ENCODE peak calls at places on chromosomes 16 and 17, in eight cellular contexts. I is B cell, P is activated T-cell treated with anti-CD3 and anti-CD28 coated beads for 24 hours, K is kidney tubule cell, J is hypothalamus, V is skeletal muscle cell, T is prostate gland, C is GDM1. Q is an unnamed sample.

GRCh38 chr17:49739662-49740271 is 24.2 kb downstream of the FAM117A start:
- DNase-seq in I (peak; percentile 98), V (no peak), P (peak; percentile 74), C (peak; percentile 85), T (peak; percentile 31), K (no peak), J (no peak), Q (peak; percentile 83)

GRCh38 chr17:55496094-55496881 is 15.0 kb downstream of the SMIM36 start:
- DNase-seq in T (no peak), P (no peak), V (peak; percentile 44), C (no peak), J (no peak), I (no peak), K (peak; percentile 64), Q (no peak)

GRCh38 chr16:60788631-60789030 is 1247.6 kb downstream of the CDH8 start:
- DNase-seq in P (no peak), K (peak; percentile 37), V (no peak), I (no peak), T (no peak), J (no peak), C (no peak), Q (no peak)

GRCh38 chr17:81535480-81536298 is 7.5 kb downstream of the FSCN2 start:
- DNase-seq in V (no peak), K (no peak), I (no peak), J (no peak), P (no peak), C (no peak), T (no peak), Q (no peak)

GRCh38 chr17:75763269-75763607 is 1.8 kb downstream of the GALK1 start:
- DNase-seq in T (no peak), P (no peak), J (no peak), I (no peak), C (no peak), V (no peak), K (no peak), Q (no peak)

GRCh38 chr16:10576390-10577304 is 3.8 kb downstream of the EMP2 start:
- DNase-seq in V (no peak), K (no peak), I (no peak), P (no peak), J (no peak), T (no peak), C (no peak), Q (no peak)

GRCh38 chr16:68200120-68200783 is 35.7 kb downstream of the ESRP2 start:
- DNase-seq in P (no peak), C (no peak), V (no peak), I (no peak), J (no peak), T (no peak), K (no peak), Q (no peak)

GRCh38 chr17:74040729-74041128 is 162.7 kb upstream of the RPL38 start:
- DNase-seq in J (no peak), K (no peak), I (no peak), V (no peak), P (no peak), C (no peak), T (no peak), Q (no peak)

GRCh38 chr17:30513346-30513745 is 36.1 kb downstream of the GOSR1 start:
- DNase-seq in I (no peak), J (no peak), T (no peak), P (no peak), V (no peak), K (no peak), C (no peak), Q (no peak)

GRCh38 chr16:88665148-88665547 is 2.3 kb upstream of the MVD start:
- DNase-seq in C (no peak), I (no peak), P (no peak), V (no peak), J (no peak), K (peak; percentile 57), T (no peak), Q (no peak)

GRCh38 chr16:4212934-4213296 is 29.0 kb downstream of the SRL start:
- DNase-seq in V (no peak), I (peak; percentile 31), T (no peak), J (no peak), K (peak; percentile 85), C (no peak), P (no peak), Q (no peak)

GRCh38 chr17:9900744-9901143 is 4.3 kb downstream of the RCVRN start:
- DNase-seq in K (peak; percentile 81), V (no peak), J (no peak), P (no peak), C (no peak), I (no peak), T (no peak), Q (no peak)

GRCh38 chr16:13036600-13036999 is 135.2 kb downstream of the SHISA9 start:
- DNase-seq in C (peak; percentile 12), I (no peak), T (peak; percentile 9), V (no peak), P (no peak), K (peak; percentile 56), J (no peak), Q (no peak)

GRCh38 chr17:45338996-45339535 is 22.2 kb upstream of the MAP3K14 start:
- DNase-seq in P (no peak), C (no peak), I (no peak), V (no peak), K (no peak), J (no peak), T (no peak), Q (peak; percentile 42)

GRCh38 chr17:20226814-20227482 is 217.8 kb downstream of the SPECC1 start:
- DNase-seq in V (peak; percentile 39), P (peak; percentile 73), J (peak; percentile 29), I (peak; percentile 56), T (peak; percentile 74), C (peak; percentile 35), K (peak; percentile 72), Q (peak; percentile 47)

GRCh38 chr17:42131971-42132370 is 9.4 kb downstream of the HSPB9 start:
- DNase-seq in K (no peak), J (no peak), T (no peak), V (no peak), I (no peak), C (peak; percentile 60), P (no peak), Q (no peak)

GRCh38 chr16:4811773-4812172 is 9.3 kb upstream of the ROGDI start:
- DNase-seq in I (no peak), C (no peak), V (no peak), T (no peak), J (no peak), P (no peak), K (no peak), Q (no peak)

GRCh38 chr17:55606431-55606830 is 95.2 kb upstream of the SMIM36 start:
- DNase-seq in J (no peak), P (no peak), I (no peak), V (no peak), T (no peak), K (no peak), C (no peak), Q (no peak)

GRCh38 chr16:4179020-4179419 is 62.8 kb upstream of the ADCY9 start:
- DNase-seq in J (no peak), C (no peak), P (no peak), K (no peak), I (no peak), T (peak; percentile 35), V (no peak), Q (peak; percentile 66)

GRCh38 chr17:19260958-19261357 is 23.8 kb downstream of the EPN2 start:
- DNase-seq in P (no peak), C (no peak), T (no peak), K (peak; percentile 34), J (no peak), I (no peak), V (no peak), Q (no peak)

GRCh38 chr16:27444015-27444414 is 42.0 kb downstream of the IL21R start:
- DNase-seq in I (no peak), P (no peak), K (peak; percentile 61), V (no peak), J (no peak), T (no peak), C (no peak), Q (no peak)

GRCh38 chr17:55177159-55177913 is 87.4 kb upstream of the HLF start:
- DNase-seq in V (no peak), C (no peak), P (no peak), J (no peak), I (no peak), T (no peak), K (no peak), Q (no peak)

GRCh38 chr16:87235810-87236515 is 81.2 kb downstream of the C16orf95 start:
- DNase-seq in P (no peak), K (no peak), C (peak; percentile 70), T (no peak), V (no peak), J (no peak), I (no peak), Q (no peak)

GRCh38 chr17:58808609-58809563 is 53.2 kb downstream of the PPM1E start:
- DNase-seq in C (no peak), V (no peak), K (no peak), T (no peak), P (no peak), I (no peak), J (no peak), Q (no peak)

GRCh38 chr16:67212766-67213165 is 13.8 kb downstream of the ELMO3 start:
- DNase-seq in C (no peak), P (no peak), K (peak; percentile 83), J (no peak), V (no peak), I (no peak), T (no peak), Q (no peak)

GRCh38 chr17:4326112-4326511 is 40.4 kb downstream of the UBE2G1 start:
- DNase-seq in C (no peak), P (no peak), T (no peak), K (no peak), I (no peak), V (no peak), J (no peak), Q (no peak)

GRCh38 chr17:74367206-74367605 is at the start of gene GPR142:
- DNase-seq in J (no peak), T (no peak), K (no peak), P (no peak), C (no peak), V (no peak), I (no peak), Q (no peak)

GRCh38 chr16:67086829-67087228 is 22.9 kb upstream of the PHAF1 start:
- DNase-seq in I (no peak), T (no peak), K (no peak), P (no peak), J (no peak), C (no peak), V (no peak), Q (no peak)

GRCh38 chr17:3575506-3575905 is 17.9 kb upstream of the TRPV3 start:
- DNase-seq in T (no peak), P (no peak), C (no peak), K (peak; percentile 56), I (no peak), V (no peak), J (no peak), Q (no peak)

Q was measured in breast epithelium.